ENCODE peak calls at places on chromosomes 7 and 10, in ten cellular contexts. G is kidney tubule cell, O is ovary, Y is AG08395, H is germinal center, A is Peyer's patch, Q is bronchial epithelial cell, P is fibroblast of pulmonary artery, N is NCI-H2081, L is Caki2. I is an unnamed sample.

GRCh38 chr10:78290131-78290750 is 256.6 kb downstream of the RPS24 start:
- DNase-seq in G (no peak), O (no peak), Y (no peak), H (no peak), A (no peak), Q (no peak), P (no peak), N (no peak), L (no peak), I (no peak)

GRCh38 chr7:45978010-45978681 is 57.1 kb upstream of the IGFBP3 start:
- DNase-seq in G (peak), O (no peak), Y (peak), H (no peak), A (no peak), Q (peak), P (peak), N (no peak), L (peak), I (no peak)

GRCh38 chr10:112832361-112832878 is 117.6 kb upstream of the TCF7L2 start:
- DNase-seq in G (peak), O (no peak), Y (peak), H (no peak), A (no peak), Q (peak), P (no peak), N (no peak), L (peak), I (no peak)

GRCh38 chr10:79196470-79197461 is 128.0 kb downstream of the ZMIZ1 start:
- DNase-seq in G (peak), O (peak), Y (peak), H (peak), A (peak), Q (peak), P (peak), N (peak), L (peak), I (peak)

GRCh38 chr7:32611201-32611691 is 116.0 kb downstream of the AVL9 start:
- DNase-seq in G (no peak), O (no peak), Y (peak), H (no peak), A (no peak), Q (no peak), P (no peak), N (no peak), L (no peak), I (no peak)

GRCh38 chr7:74307738-74308505 is 18.7 kb downstream of the CLIP2 start:
- DNase-seq in G (peak), O (no peak), Y (no peak), H (no peak), A (no peak), Q (no peak), P (no peak), N (no peak), L (no peak), I (no peak)

GRCh38 chr7:143924851-143925250 is 10.2 kb upstream of the OR2F2 start:
- DNase-seq in G (no peak), O (no peak), Y (no peak), H (no peak), A (no peak), Q (no peak), P (no peak), N (no peak), L (no peak), I (no peak)

GRCh38 chr7:151003572-151003971 is 12.8 kb downstream of the NOS3 start:
- DNase-seq in G (no peak), O (no peak), Y (no peak), H (no peak), A (no peak), Q (peak), P (no peak), N (peak), L (no peak), I (no peak)

GRCh38 chr10:12448729-12449391 is 99.5 kb downstream of the CAMK1D start:
- DNase-seq in G (peak), O (peak), Y (peak), H (no peak), A (peak), Q (peak), P (peak), N (no peak), L (peak), I (peak)

I was measured in GM13976.